ENCODE peak calls at places on chromosomes 2 and 18, in five cellular contexts. One of them, this sample, is unnamed.

GRCh38 chr18:72811047-72811446 is 56.7 kb downstream of the NETO1 start:
- DNase-seq in osteocyte: no peak
- DNase-seq in stimulated activated CD4-positive, alpha-beta T cell treated with anti-CD3 and anti-CD28 coated beads, TNF-alpha, amount 100 ng/mL, for 4 hours: no peak
- DNase-seq in MCF 10A: no peak
- DNase-seq in omental fat pad: no peak
- DNase-seq in this sample: no peak

GRCh38 chr2:54482725-54483124 is 26.6 kb downstream of the SPTBN1 start:
- DNase-seq in MCF 10A: peak; percentile 81
- DNase-seq in osteocyte: no peak
- DNase-seq in stimulated activated CD4-positive, alpha-beta T cell treated with anti-CD3 and anti-CD28 coated beads, TNF-alpha, amount 100 ng/mL, for 4 hours: no peak
- DNase-seq in omental fat pad: no peak
- DNase-seq in this sample: no peak

GRCh38 chr2:233658610-233659009 is 13.1 kb upstream of the UGT1A9 start:
- DNase-seq in osteocyte: no peak
- DNase-seq in stimulated activated CD4-positive, alpha-beta T cell treated with anti-CD3 and anti-CD28 coated beads, TNF-alpha, amount 100 ng/mL, for 4 hours: no peak
- DNase-seq in omental fat pad: no peak
- DNase-seq in MCF 10A: no peak
- DNase-seq in this sample: no peak

GRCh38 chr2:27184115-27184514 is 27.7 kb upstream of the ATRAID start:
- DNase-seq in osteocyte: no peak
- DNase-seq in MCF 10A: peak; percentile 23
- DNase-seq in stimulated activated CD4-positive, alpha-beta T cell treated with anti-CD3 and anti-CD28 coated beads, TNF-alpha, amount 100 ng/mL, for 4 hours: no peak
- DNase-seq in omental fat pad: no peak
- DNase-seq in this sample: no peak

GRCh38 chr2:145186303-145186702 is 666.4 kb upstream of the ZEB2 start:
- DNase-seq in omental fat pad: no peak
- DNase-seq in osteocyte: no peak
- DNase-seq in stimulated activated CD4-positive, alpha-beta T cell treated with anti-CD3 and anti-CD28 coated beads, TNF-alpha, amount 100 ng/mL, for 4 hours: no peak
- DNase-seq in MCF 10A: no peak
- DNase-seq in this sample: peak; percentile 40

GRCh38 chr2:237603718-237604362 is 13.3 kb upstream of the RAB17 start:
- DNase-seq in osteocyte: no peak
- DNase-seq in stimulated activated CD4-positive, alpha-beta T cell treated with anti-CD3 and anti-CD28 coated beads, TNF-alpha, amount 100 ng/mL, for 4 hours: peak; percentile 24
- DNase-seq in MCF 10A: peak; percentile 16
- DNase-seq in omental fat pad: no peak
- DNase-seq in this sample: no peak

GRCh38 chr2:60317029-60317386 is 236.4 kb downstream of the BCL11A start:
- DNase-seq in osteocyte: peak; percentile 25
- DNase-seq in MCF 10A: no peak
- DNase-seq in omental fat pad: no peak
- DNase-seq in stimulated activated CD4-positive, alpha-beta T cell treated with anti-CD3 and anti-CD28 coated beads, TNF-alpha, amount 100 ng/mL, for 4 hours: no peak
- DNase-seq in this sample: no peak

GRCh38 chr18:11741505-11742145 is 52.6 kb downstream of the GNAL start:
- DNase-seq in MCF 10A: peak; percentile 40
- DNase-seq in osteocyte: no peak
- DNase-seq in stimulated activated CD4-positive, alpha-beta T cell treated with anti-CD3 and anti-CD28 coated beads, TNF-alpha, amount 100 ng/mL, for 4 hours: no peak
- DNase-seq in omental fat pad: no peak
- DNase-seq in this sample: no peak

GRCh38 chr2:159157361-159158045 is 129.0 kb downstream of the WDSUB1 start:
- DNase-seq in omental fat pad: no peak
- DNase-seq in osteocyte: no peak
- DNase-seq in MCF 10A: no peak
- DNase-seq in stimulated activated CD4-positive, alpha-beta T cell treated with anti-CD3 and anti-CD28 coated beads, TNF-alpha, amount 100 ng/mL, for 4 hours: no peak
- DNase-seq in this sample: no peak

GRCh38 chr18:12336887-12337286 is 28.8 kb downstream of the TUBB6 start:
- DNase-seq in omental fat pad: no peak
- DNase-seq in osteocyte: no peak
- DNase-seq in MCF 10A: peak; percentile 70
- DNase-seq in stimulated activated CD4-positive, alpha-beta T cell treated with anti-CD3 and anti-CD28 coated beads, TNF-alpha, amount 100 ng/mL, for 4 hours: no peak
- DNase-seq in this sample: no peak

GRCh38 chr18:67694787-67695186 is 178.3 kb upstream of the DSEL start:
- DNase-seq in osteocyte: no peak
- DNase-seq in MCF 10A: no peak
- DNase-seq in omental fat pad: no peak
- DNase-seq in stimulated activated CD4-positive, alpha-beta T cell treated with anti-CD3 and anti-CD28 coated beads, TNF-alpha, amount 100 ng/mL, for 4 hours: no peak
- DNase-seq in this sample: no peak

GRCh38 chr2:176502619-176503018 is 233.4 kb downstream of the MTX2 start:
- DNase-seq in MCF 10A: no peak
- DNase-seq in omental fat pad: no peak
- DNase-seq in osteocyte: no peak
- DNase-seq in stimulated activated CD4-positive, alpha-beta T cell treated with anti-CD3 and anti-CD28 coated beads, TNF-alpha, amount 100 ng/mL, for 4 hours: no peak
- DNase-seq in this sample: no peak

GRCh38 chr18:44700652-44701051 is 20.0 kb downstream of the SETBP1 start:
- DNase-seq in osteocyte: no peak
- DNase-seq in stimulated activated CD4-positive, alpha-beta T cell treated with anti-CD3 and anti-CD28 coated beads, TNF-alpha, amount 100 ng/mL, for 4 hours: no peak
- DNase-seq in MCF 10A: peak; percentile 38
- DNase-seq in omental fat pad: no peak
- DNase-seq in this sample: peak; percentile 16

GRCh38 chr18:77177009-77177408 is 44.4 kb upstream of the MBP start:
- DNase-seq in stimulated activated CD4-positive, alpha-beta T cell treated with anti-CD3 and anti-CD28 coated beads, TNF-alpha, amount 100 ng/mL, for 4 hours: no peak
- DNase-seq in omental fat pad: no peak
- DNase-seq in MCF 10A: no peak
- DNase-seq in osteocyte: no peak
- DNase-seq in this sample: no peak

GRCh38 chr18:55326134-55326533 is 261.9 kb downstream of the TCF4 start:
- DNase-seq in omental fat pad: no peak
- DNase-seq in MCF 10A: no peak
- DNase-seq in stimulated activated CD4-positive, alpha-beta T cell treated with anti-CD3 and anti-CD28 coated beads, TNF-alpha, amount 100 ng/mL, for 4 hours: no peak
- DNase-seq in osteocyte: no peak
- DNase-seq in this sample: no peak

GRCh38 chr2:168805615-168806014 is 3.2 kb downstream of the NOSTRIN start:
- DNase-seq in omental fat pad: no peak
- DNase-seq in MCF 10A: no peak
- DNase-seq in stimulated activated CD4-positive, alpha-beta T cell treated with anti-CD3 and anti-CD28 coated beads, TNF-alpha, amount 100 ng/mL, for 4 hours: no peak
- DNase-seq in osteocyte: no peak
- DNase-seq in this sample: no peak

GRCh38 chr2:101699191-101699938 is 1.9 kb downstream of the MAP4K4 start:
- DNase-seq in MCF 10A: peak; percentile 29
- DNase-seq in omental fat pad: no peak
- DNase-seq in stimulated activated CD4-positive, alpha-beta T cell treated with anti-CD3 and anti-CD28 coated beads, TNF-alpha, amount 100 ng/mL, for 4 hours: no peak
- DNase-seq in osteocyte: no peak
- DNase-seq in this sample: peak; percentile 64

GRCh38 chr18:60019463-60019840 is 119.7 kb downstream of the PMAIP1 start:
- DNase-seq in MCF 10A: peak; percentile 21
- DNase-seq in osteocyte: no peak
- DNase-seq in omental fat pad: no peak
- DNase-seq in stimulated activated CD4-positive, alpha-beta T cell treated with anti-CD3 and anti-CD28 coated beads, TNF-alpha, amount 100 ng/mL, for 4 hours: no peak
- DNase-seq in this sample: no peak

GRCh38 chr2:187442378-187442777 is 5.7 kb downstream of the CALCRL start:
- DNase-seq in osteocyte: no peak
- DNase-seq in MCF 10A: no peak
- DNase-seq in stimulated activated CD4-positive, alpha-beta T cell treated with anti-CD3 and anti-CD28 coated beads, TNF-alpha, amount 100 ng/mL, for 4 hours: no peak
- DNase-seq in omental fat pad: no peak
- DNase-seq in this sample: no peak

GRCh38 chr2:46270384-46270783 is 26.8 kb upstream of the EPAS1 start:
- DNase-seq in MCF 10A: no peak
- DNase-seq in osteocyte: no peak
- DNase-seq in omental fat pad: no peak
- DNase-seq in stimulated activated CD4-positive, alpha-beta T cell treated with anti-CD3 and anti-CD28 coated beads, TNF-alpha, amount 100 ng/mL, for 4 hours: no peak
- DNase-seq in this sample: no peak

GRCh38 chr2:23502096-23502495 is 117.1 kb downstream of the KLHL29 start:
- DNase-seq in MCF 10A: no peak
- DNase-seq in osteocyte: no peak
- DNase-seq in omental fat pad: no peak
- DNase-seq in stimulated activated CD4-positive, alpha-beta T cell treated with anti-CD3 and anti-CD28 coated beads, TNF-alpha, amount 100 ng/mL, for 4 hours: no peak
- DNase-seq in this sample: peak; percentile 82

GRCh38 chr18:7830468-7830867 is 263.4 kb downstream of the PTPRM start:
- DNase-seq in omental fat pad: no peak
- DNase-seq in osteocyte: no peak
- DNase-seq in stimulated activated CD4-positive, alpha-beta T cell treated with anti-CD3 and anti-CD28 coated beads, TNF-alpha, amount 100 ng/mL, for 4 hours: no peak
- DNase-seq in MCF 10A: peak; percentile 35
- DNase-seq in this sample: no peak

GRCh38 chr2:71299507-71299906 is 32.1 kb upstream of the ZNF638 start:
- DNase-seq in osteocyte: no peak
- DNase-seq in MCF 10A: peak; percentile 51
- DNase-seq in stimulated activated CD4-positive, alpha-beta T cell treated with anti-CD3 and anti-CD28 coated beads, TNF-alpha, amount 100 ng/mL, for 4 hours: no peak
- DNase-seq in omental fat pad: no peak
- DNase-seq in this sample: no peak

GRCh38 chr2:189179607-189179979 is at the start of gene COL5A2:
- DNase-seq in stimulated activated CD4-positive, alpha-beta T cell treated with anti-CD3 and anti-CD28 coated beads, TNF-alpha, amount 100 ng/mL, for 4 hours: no peak
- DNase-seq in omental fat pad: no peak
- DNase-seq in osteocyte: peak; percentile 92
- DNase-seq in MCF 10A: no peak
- DNase-seq in this sample: no peak

GRCh38 chr18:10450986-10451385 is 3.4 kb upstream of the APCDD1 start:
- DNase-seq in omental fat pad: no peak
- DNase-seq in MCF 10A: no peak
- DNase-seq in osteocyte: no peak
- DNase-seq in stimulated activated CD4-positive, alpha-beta T cell treated with anti-CD3 and anti-CD28 coated beads, TNF-alpha, amount 100 ng/mL, for 4 hours: no peak
- DNase-seq in this sample: no peak

GRCh38 chr2:68258854-68259253 is 6.5 kb upstream of the PPP3R1 start:
- DNase-seq in MCF 10A: no peak
- DNase-seq in osteocyte: no peak
- DNase-seq in omental fat pad: no peak
- DNase-seq in stimulated activated CD4-positive, alpha-beta T cell treated with anti-CD3 and anti-CD28 coated beads, TNF-alpha, amount 100 ng/mL, for 4 hours: no peak
- DNase-seq in this sample: no peak

GRCh38 chr2:240873805-240874714 is 5.4 kb downstream of the AGXT start:
- DNase-seq in osteocyte: no peak
- DNase-seq in omental fat pad: no peak
- DNase-seq in MCF 10A: no peak
- DNase-seq in stimulated activated CD4-positive, alpha-beta T cell treated with anti-CD3 and anti-CD28 coated beads, TNF-alpha, amount 100 ng/mL, for 4 hours: no peak
- DNase-seq in this sample: no peak

GRCh38 chr2:113342650-113343049 is 63.9 kb upstream of the PAX8 start:
- DNase-seq in omental fat pad: no peak
- DNase-seq in MCF 10A: no peak
- DNase-seq in osteocyte: no peak
- DNase-seq in stimulated activated CD4-positive, alpha-beta T cell treated with anti-CD3 and anti-CD28 coated beads, TNF-alpha, amount 100 ng/mL, for 4 hours: no peak
- DNase-seq in this sample: no peak

This sample was measured in head of caudate nucleus.